ENCODE peak calls at places on chromosome 15, in five cellular contexts. H is neural progenitor cell, S is H9, Z is fibroblast of lung, B is PC-3. C is an unnamed sample.
A peak's percentile ranks its signal among the peaks of the same experiment; 100 is the strongest.

GRCh38 chr15:51735211-51735610 is 2.2 kb downstream of the LYSMD2 start:
- DNase-seq in Z (no peak), S (no peak), H (no peak), B (no peak), C (peak; percentile 3)

GRCh38 chr15:85419200-85419599 is 38.8 kb downstream of the AKAP13 start:
- DNase-seq in S (no peak), Z (peak; percentile 57), B (peak; percentile 83), H (no peak), C (peak; percentile 72)

GRCh38 chr15:38010390-38010789 is 76.0 kb downstream of the TMCO5A start:
- DNase-seq in H (no peak), B (no peak), S (peak; percentile 31), Z (peak; percentile 27), C (no peak)

GRCh38 chr15:62912808-62913207 is 129.7 kb upstream of the TPM1 start:
- DNase-seq in Z (no peak), S (peak; percentile 44), B (no peak), H (no peak), C (no peak)

GRCh38 chr15:73125219-73125618 is 73.0 kb downstream of the NEO1 start:
- DNase-seq in Z (peak; percentile 8), S (no peak), B (no peak), H (no peak), C (peak; percentile 37)

GRCh38 chr15:53586815-53587214 is 172.6 kb downstream of the WDR72 start:
- DNase-seq in H (peak; percentile 82), B (peak; percentile 60), S (peak; percentile 81), Z (no peak), C (no peak)

GRCh38 chr15:63452552-63453136 is 51.7 kb upstream of the USP3 start:
- DNase-seq in H (no peak), B (no peak), Z (peak; percentile 22), S (no peak), C (peak; percentile 75)

GRCh38 chr15:62758126-62758951 is 284.2 kb upstream of the TPM1 start:
- DNase-seq in S (no peak), Z (peak; percentile 97), H (peak; percentile 72), B (peak; percentile 67), C (peak; percentile 96)

GRCh38 chr15:23467110-23467600 is 20.1 kb upstream of the GOLGA6L2 start:
- DNase-seq in H (peak; percentile 6), Z (peak; percentile 16), B (peak; percentile 67), S (no peak), C (peak; percentile 70)

GRCh38 chr15:85642693-85643058 is 152.0 kb downstream of the KLHL25 start:
- DNase-seq in B (no peak), S (no peak), Z (peak; percentile 84), H (no peak), C (peak; percentile 75)

GRCh38 chr15:31551323-31551722 is 224.7 kb downstream of the KLF13 start:
- DNase-seq in S (no peak), Z (no peak), B (no peak), H (no peak), C (no peak)

GRCh38 chr15:94083467-94083991 is 147.8 kb upstream of the MCTP2 start:
- DNase-seq in B (no peak), H (no peak), S (no peak), Z (peak; percentile 89), C (peak; percentile 88)

GRCh38 chr15:71529353-71529752 is 281.0 kb upstream of the NR2E3 start:
- DNase-seq in H (no peak), B (no peak), Z (no peak), S (no peak), C (no peak)

GRCh38 chr15:33656090-33656670 is 312.1 kb upstream of the CHRM5 start:
- DNase-seq in S (no peak), Z (no peak), B (no peak), H (no peak), C (peak; percentile 2)

GRCh38 chr15:65400760-65401606 is 21.8 kb downstream of the IGDCC4 start:
- DNase-seq in H (peak; percentile 92), S (peak; percentile 94), Z (peak; percentile 63), B (peak; percentile 67), C (peak; percentile 76)

GRCh38 chr15:34023932-34024331 is 15.1 kb downstream of the AVEN start:
- DNase-seq in Z (peak; percentile 37), H (no peak), B (no peak), S (no peak), C (peak; percentile 43)

GRCh38 chr15:34360298-34360697 is 6.7 kb downstream of the LPCAT4 start:
- DNase-seq in S (no peak), Z (no peak), B (peak; percentile 98), H (peak; percentile 57), C (no peak)

GRCh38 chr15:90460142-90460824 is 69.4 kb upstream of the CRTC3 start:
- DNase-seq in Z (no peak), S (no peak), H (no peak), B (no peak), C (no peak)

GRCh38 chr15:94404733-94405283 is 173.4 kb downstream of the MCTP2 start:
- DNase-seq in B (no peak), Z (no peak), S (no peak), H (no peak), C (no peak)

GRCh38 chr15:37131639-37132038 is 31.3 kb upstream of the MEIS2 start:
- DNase-seq in H (no peak), B (no peak), S (no peak), Z (no peak), C (no peak)

GRCh38 chr15:60000113-60000823 is 3.8 kb upstream of the FOXB1 start:
- DNase-seq in S (peak; percentile 61), Z (no peak), H (peak; percentile 80), B (no peak), C (no peak)

GRCh38 chr15:70781236-70781635 is 17.9 kb upstream of the UACA start:
- DNase-seq in Z (no peak), S (peak; percentile 36), B (peak; percentile 85), H (no peak), C (no peak)

GRCh38 chr15:44034933-44035624 is 160.0 kb downstream of the FRMD5 start:
- DNase-seq in S (no peak), H (no peak), B (peak; percentile 77), Z (peak; percentile 89), C (peak; percentile 92)

GRCh38 chr15:74124196-74124595 is 6.2 kb upstream of the ISLR2 start:
- DNase-seq in Z (no peak), S (no peak), B (no peak), H (no peak), C (no peak)

GRCh38 chr15:38623744-38624143 is 59.1 kb upstream of the RASGRP1 start:
- DNase-seq in B (no peak), H (no peak), Z (no peak), S (no peak), C (no peak)

GRCh38 chr15:71189723-71190122 is 74.5 kb downstream of the THSD4 start:
- DNase-seq in H (no peak), S (no peak), Z (peak; percentile 61), B (no peak), C (peak; percentile 30)

GRCh38 chr15:96323250-96324162 is 7.0 kb upstream of the NR2F2 start:
- DNase-seq in B (no peak), S (no peak), H (peak; percentile 86), Z (peak; percentile 3), C (no peak)

GRCh38 chr15:96325579-96326331 is 4.7 kb upstream of the NR2F2 start:
- DNase-seq in S (no peak), B (peak; percentile 81), Z (peak; percentile 81), H (peak; percentile 60), C (peak; percentile 49)

GRCh38 chr15:96324192-96324895 is 6.2 kb upstream of the NR2F2 start:
- DNase-seq in Z (peak; percentile 69), B (peak; percentile 53), H (peak; percentile 61), S (no peak), C (no peak)

GRCh38 chr15:96326551-96327154 is 3.8 kb upstream of the NR2F2 start:
- DNase-seq in H (peak; percentile 78), Z (peak; percentile 60), B (peak; percentile 65), S (peak; percentile 53), C (peak; percentile 82)

DNA sequence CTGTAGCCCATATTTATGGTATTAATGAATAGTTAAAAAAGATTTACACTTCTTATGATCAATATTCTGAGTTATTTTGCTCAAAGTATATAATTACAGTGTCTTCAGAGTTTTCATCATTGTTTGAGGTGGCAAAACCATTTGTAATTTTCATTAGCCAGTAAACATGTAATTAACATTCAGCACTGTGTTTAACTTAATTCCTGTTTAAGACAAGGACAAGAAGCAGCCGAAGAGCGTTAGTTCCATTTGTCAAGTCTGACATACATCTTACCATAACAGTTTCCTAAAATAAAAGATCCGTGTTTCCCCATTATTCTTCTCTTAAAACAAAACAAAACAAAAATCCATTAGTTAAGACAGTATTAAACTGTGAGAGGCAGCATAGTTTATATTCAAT is 5.6 kb upstream of the NR2F2 start:
- DNase-seq in S (no peak), Z (peak; percentile 47), B (no peak), H (no peak), C (no peak)
- H3K4me2 ChIP-seq in S (no peak overlapping the region), Z (peak overlapping the region; percentile 96), B (peak overlapping the region; percentile 97), H (peak overlapping the region; percentile 97), C (peak overlapping the region; percentile 89)

GRCh38 chr15:95988574-95988887 is 342.0 kb upstream of the NR2F2 start:
- DNase-seq in S (no peak), B (no peak), Z (no peak), H (no peak), C (peak; percentile 21)
- H3K9me3 ChIP-seq in S (no peaks in the 10 kb centered on the region), B (no peaks in the 10 kb centered on the region), Z (no peaks in the 10 kb centered on the region), H (no peaks in the 10 kb centered on the region), C (no peaks in the 10 kb centered on the region)

DNA sequence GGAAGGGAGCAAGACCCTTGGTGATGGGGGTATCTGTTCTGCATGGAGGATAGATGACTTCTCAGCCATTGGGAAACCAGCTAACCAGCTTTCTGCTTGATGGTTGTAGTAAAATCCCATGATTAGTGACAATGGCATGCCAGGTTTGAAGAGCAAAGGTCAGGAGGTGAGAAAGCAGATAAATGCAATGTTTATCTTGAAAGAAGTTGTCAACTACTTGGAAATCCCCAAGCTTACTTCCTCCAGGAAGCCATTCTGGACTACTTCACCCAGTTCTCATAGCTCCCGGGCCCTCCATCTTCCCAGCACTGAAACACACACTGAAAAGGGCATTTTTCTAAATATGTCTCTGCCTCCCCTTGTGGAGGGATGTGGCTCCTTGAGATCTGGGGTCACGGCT is 51.3 kb downstream of the SMAD3 start:
- DNase-seq in S (no peak), Z (no peak), H (no peak), B (peak; percentile 62), C (no peak)
- H3K4me2 ChIP-seq in S (no peak overlapping the region), Z (peak overlapping the region; percentile 50), H (no peak overlapping the region), B (peak overlapping the region; percentile 15), C (no peak overlapping the region)

DNA sequence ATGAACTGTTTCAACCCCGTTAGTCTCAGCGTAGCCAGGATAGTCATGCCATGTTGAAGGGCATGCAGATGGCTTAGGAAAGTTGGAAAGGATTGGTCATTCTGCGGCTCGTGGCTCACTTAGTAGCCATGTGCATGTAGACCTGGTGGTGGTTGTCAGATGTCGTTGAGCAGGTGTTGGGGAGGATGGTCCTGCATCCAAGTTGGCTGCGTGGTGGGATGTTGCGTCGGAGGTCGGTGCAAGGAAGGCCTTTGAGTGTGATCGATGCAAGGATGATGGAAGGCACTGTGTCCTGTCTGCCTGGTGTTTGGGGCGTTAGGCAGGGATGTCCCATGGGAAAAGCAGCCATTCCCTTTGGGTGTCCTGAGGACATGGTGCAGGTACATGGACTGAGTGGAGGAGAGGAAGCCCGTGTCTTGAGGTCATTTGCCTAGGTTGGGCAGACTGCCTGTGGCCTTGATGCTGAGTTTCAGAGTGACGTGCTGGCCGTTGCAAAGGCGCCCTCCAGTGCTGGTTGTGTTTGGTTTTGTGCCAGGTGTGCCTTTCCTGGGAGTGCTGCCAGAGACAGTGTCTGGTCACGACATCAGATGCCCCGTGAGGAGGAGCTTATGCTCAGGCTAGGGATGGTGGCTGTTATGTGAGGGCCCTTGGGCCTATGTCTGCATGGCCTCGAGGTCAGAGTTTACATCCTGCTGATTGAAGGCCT is 103.4 kb downstream of the SNRPN start:
- DNase-seq in S (peak; percentile 17), Z (no peak), H (no peak), B (no peak), C (no peak)
- H3K9me3 ChIP-seq in S (peaks cover 92% of the 10 kb centered on the region), Z (peaks cover 32% of the 10 kb centered on the region), H (peaks cover 40% of the 10 kb centered on the region), B (peaks cover 76% of the 10 kb centered on the region), C (no peaks in the 10 kb centered on the region)